ENCODE peak calls at places on chromosomes 7 and 10, in ten cellular contexts. P, R, C, H, J, N, Q, S, K and U are unnamed samples.

GRCh38 chr7:20214787-20215669 is 2.2 kb downstream of the MACC1 start:
- DNase-seq in C (no peak), R (no peak), P (no peak), Q (no peak), J (no peak), S (no peak), H (no peak), N (no peak), K (no peak), U (no peak)

GRCh38 chr7:116258734-116259133 is 48.4 kb downstream of the TES start:
- DNase-seq in J (no peak), S (peak), P (peak), Q (peak), N (peak), K (peak), H (no peak), C (peak), R (peak), U (no peak)

GRCh38 chr10:75662715-75663114 is 231.3 kb downstream of the LRMDA start:
- DNase-seq in S (peak), C (no peak), Q (no peak), H (no peak), R (peak), K (peak), P (no peak), J (peak), N (peak), U (no peak)

GRCh38 chr10:93463723-93464511 is 18.2 kb downstream of the MYOF start:
- DNase-seq in N (no peak), J (peak), S (peak), P (no peak), Q (no peak), R (no peak), C (no peak), K (peak), H (no peak), U (no peak)

GRCh38 chr7:129188372-129188891 is at the start of gene SMO:
- DNase-seq in C (peak), S (peak), P (peak), Q (peak), K (peak), J (peak), R (peak), H (no peak), N (no peak), U (peak)

GRCh38 chr10:81784111-81784597 is 90.8 kb upstream of the NRG3 start:
- DNase-seq in S (no peak), R (no peak), C (no peak), J (no peak), N (no peak), H (no peak), K (no peak), Q (no peak), P (no peak), U (no peak)

GRCh38 chr10:6225263-6225814 is 22.6 kb downstream of the PFKFB3 start:
- DNase-seq in P (no peak), R (no peak), J (no peak), S (no peak), C (no peak), K (no peak), N (no peak), Q (no peak), H (no peak), U (no peak)

GRCh38 chr7:127189074-127189473 is 63.7 kb downstream of the GRM8 start:
- DNase-seq in C (no peak), J (no peak), K (no peak), H (no peak), Q (no peak), P (no peak), S (no peak), N (no peak), R (no peak), U (no peak)

GRCh38 chr10:6507311-6507710 is 72.8 kb downstream of the PRKCQ start:
- DNase-seq in C (peak), S (no peak), J (no peak), P (peak), H (no peak), Q (no peak), N (no peak), K (no peak), R (no peak), U (no peak)

GRCh38 chr10:61628199-61628874 is 34.4 kb upstream of the CABCOCO1 start:
- DNase-seq in H (no peak), R (peak), C (no peak), P (no peak), K (no peak), S (peak), Q (no peak), J (no peak), N (no peak), U (no peak)

GRCh38 chr7:45863715-45864114 is 9.2 kb downstream of the CCDC201 start:
- DNase-seq in K (no peak), R (no peak), S (no peak), J (no peak), Q (peak), N (no peak), P (no peak), C (no peak), H (no peak), U (no peak)

GRCh38 chr10:120789804-120790203 is 61.4 kb upstream of the WDR11 start:
- DNase-seq in S (no peak), N (no peak), H (no peak), Q (no peak), K (no peak), P (no peak), C (no peak), J (no peak), R (no peak), U (no peak)

GRCh38 chr10:128125416-128125943 is 743 bp downstream of the MKI67 start:
- DNase-seq in J (no peak), N (no peak), H (no peak), Q (no peak), R (no peak), C (peak), S (no peak), P (no peak), K (no peak), U (no peak)

GRCh38 chr7:139639563-139639962 is 116.1 kb downstream of the CLEC2L start:
- DNase-seq in N (no peak), S (no peak), R (no peak), J (no peak), K (no peak), C (no peak), P (no peak), H (no peak), Q (no peak), U (no peak)

GRCh38 chr10:132355297-132355696 is 23.3 kb downstream of the LRRC27 start:
- DNase-seq in C (no peak), K (no peak), S (no peak), R (no peak), J (peak), H (no peak), P (no peak), N (no peak), Q (no peak), U (no peak)

GRCh38 chr7:24652551-24652950 is 79.3 kb downstream of the PALS2 start:
- DNase-seq in H (no peak), Q (no peak), S (no peak), K (peak), R (no peak), C (no peak), P (no peak), N (no peak), J (no peak), U (no peak)

GRCh38 chr10:3783313-3783689 is 1.7 kb downstream of the KLF6 start:
- DNase-seq in R (no peak), J (peak), H (no peak), C (peak), Q (peak), K (peak), P (peak), N (peak), S (peak), U (no peak)

GRCh38 chr7:122303522-122303970 is 1.0 kb downstream of the FEZF1 start:
- DNase-seq in K (no peak), C (no peak), N (no peak), P (no peak), H (no peak), J (no peak), Q (no peak), R (no peak), S (no peak), U (no peak)